ENCODE peak calls at places on chromosomes 11 and 22, in six cellular contexts. One of them, this sample, is unnamed.
A peak's percentile ranks its signal among the peaks of the same experiment; 100 is the strongest.

GRCh38 chr11:73072935-73073481 is 69.1 kb downstream of the FCHSD2 start:
- DNase-seq in nucleus accumbens: no peak
- DNase-seq in AG10803: peak; percentile 34
- DNase-seq in H54: no peak
- DNase-seq in type B pancreatic cell: no peak
- DNase-seq in T-helper 9 cell: no peak
- DNase-seq in this sample: no peak

GRCh38 chr22:48366056-48366455 is 1461.6 kb downstream of the BRD1 start:
- DNase-seq in nucleus accumbens: no peak
- DNase-seq in AG10803: no peak
- DNase-seq in H54: no peak
- DNase-seq in type B pancreatic cell: peak; percentile 37
- DNase-seq in T-helper 9 cell: no peak
- DNase-seq in this sample: no peak

GRCh38 chr11:95521862-95522261 is 267.7 kb downstream of the FAM76B start:
- DNase-seq in nucleus accumbens: no peak
- DNase-seq in AG10803: no peak
- DNase-seq in H54: no peak
- DNase-seq in type B pancreatic cell: no peak
- DNase-seq in T-helper 9 cell: no peak
- DNase-seq in this sample: no peak

GRCh38 chr11:76604652-76605241 is 65.8 kb downstream of the LRRC32 start:
- DNase-seq in nucleus accumbens: no peak
- DNase-seq in AG10803: peak; percentile 93
- DNase-seq in H54: no peak
- DNase-seq in type B pancreatic cell: peak; percentile 65
- DNase-seq in T-helper 9 cell: no peak
- DNase-seq in this sample: no peak

GRCh38 chr11:124916370-124916710 is 2.7 kb upstream of the HEPN1 start:
- DNase-seq in nucleus accumbens: no peak
- DNase-seq in AG10803: no peak
- DNase-seq in H54: no peak
- DNase-seq in type B pancreatic cell: no peak
- DNase-seq in T-helper 9 cell: no peak
- DNase-seq in this sample: no peak

GRCh38 chr11:131037873-131038272 is 121.6 kb upstream of the SNX19 start:
- DNase-seq in nucleus accumbens: no peak
- DNase-seq in AG10803: no peak
- DNase-seq in H54: no peak
- DNase-seq in type B pancreatic cell: no peak
- DNase-seq in T-helper 9 cell: no peak
- DNase-seq in this sample: no peak

GRCh38 chr11:86800076-86800955 is at the start of gene PRSS23:
- DNase-seq in nucleus accumbens: peak; percentile 10
- DNase-seq in AG10803: peak; percentile 61
- DNase-seq in H54: peak; percentile 38
- DNase-seq in type B pancreatic cell: peak; percentile 81
- DNase-seq in T-helper 9 cell: no peak
- DNase-seq in this sample: peak; percentile 72

GRCh38 chr11:11841605-11842425 is at the start of gene USP47:
- DNase-seq in nucleus accumbens: peak; percentile 70
- DNase-seq in AG10803: peak; percentile 84
- DNase-seq in H54: peak; percentile 43
- DNase-seq in type B pancreatic cell: peak; percentile 92
- DNase-seq in T-helper 9 cell: peak; percentile 97
- DNase-seq in this sample: peak; percentile 93

GRCh38 chr11:73412308-73412707 is 36.1 kb downstream of the RELT start:
- DNase-seq in nucleus accumbens: no peak
- DNase-seq in AG10803: no peak
- DNase-seq in H54: no peak
- DNase-seq in type B pancreatic cell: no peak
- DNase-seq in T-helper 9 cell: no peak
- DNase-seq in this sample: no peak

GRCh38 chr22:37177221-37177620 is 10.8 kb downstream of the C1QTNF6 start:
- DNase-seq in nucleus accumbens: no peak
- DNase-seq in AG10803: no peak
- DNase-seq in H54: no peak
- DNase-seq in type B pancreatic cell: no peak
- DNase-seq in T-helper 9 cell: no peak
- DNase-seq in this sample: no peak

GRCh38 chr11:72091292-72091691 is 10.6 kb downstream of the LRRC51 start:
- DNase-seq in nucleus accumbens: peak; percentile 10
- DNase-seq in AG10803: peak; percentile 66
- DNase-seq in H54: no peak
- DNase-seq in type B pancreatic cell: no peak
- DNase-seq in T-helper 9 cell: peak; percentile 56
- DNase-seq in this sample: peak; percentile 43

GRCh38 chr11:59283311-59283710 is 70.6 kb upstream of the MPEG1 start:
- DNase-seq in nucleus accumbens: no peak
- DNase-seq in AG10803: no peak
- DNase-seq in H54: no peak
- DNase-seq in type B pancreatic cell: no peak
- DNase-seq in T-helper 9 cell: no peak
- DNase-seq in this sample: no peak

GRCh38 chr11:35615911-35616900 is 2.1 kb upstream of the FJX1 start:
- DNase-seq in nucleus accumbens: no peak
- DNase-seq in AG10803: peak; percentile 68
- DNase-seq in H54: peak; percentile 42
- DNase-seq in type B pancreatic cell: no peak
- DNase-seq in T-helper 9 cell: no peak
- DNase-seq in this sample: no peak

GRCh38 chr11:69354545-69354897 is 60.6 kb downstream of the MYEOV start:
- DNase-seq in nucleus accumbens: no peak
- DNase-seq in AG10803: no peak
- DNase-seq in H54: no peak
- DNase-seq in type B pancreatic cell: no peak
- DNase-seq in T-helper 9 cell: no peak
- DNase-seq in this sample: no peak

GRCh38 chr22:26893711-26894110 is 236.3 kb downstream of the MIAT start:
- DNase-seq in nucleus accumbens: no peak
- DNase-seq in AG10803: no peak
- DNase-seq in H54: no peak
- DNase-seq in type B pancreatic cell: peak; percentile 20
- DNase-seq in T-helper 9 cell: no peak
- DNase-seq in this sample: no peak

GRCh38 chr11:129972596-129972995 is 30.0 kb downstream of the PRDM10 start:
- DNase-seq in nucleus accumbens: no peak
- DNase-seq in AG10803: no peak
- DNase-seq in H54: no peak
- DNase-seq in type B pancreatic cell: no peak
- DNase-seq in T-helper 9 cell: no peak
- DNase-seq in this sample: no peak

GRCh38 chr11:127873478-127873877 is 713.9 kb downstream of the ETS1 start:
- DNase-seq in nucleus accumbens: no peak
- DNase-seq in AG10803: no peak
- DNase-seq in H54: no peak
- DNase-seq in type B pancreatic cell: no peak
- DNase-seq in T-helper 9 cell: no peak
- DNase-seq in this sample: no peak

GRCh38 chr11:128476729-128477128 is 110.6 kb downstream of the ETS1 start:
- DNase-seq in nucleus accumbens: no peak
- DNase-seq in AG10803: no peak
- DNase-seq in H54: no peak
- DNase-seq in type B pancreatic cell: no peak
- DNase-seq in T-helper 9 cell: peak; percentile 64
- DNase-seq in this sample: no peak

GRCh38 chr11:117200813-117201515 is 1.8 kb downstream of the TAGLN start:
- DNase-seq in nucleus accumbens: no peak
- DNase-seq in AG10803: no peak
- DNase-seq in H54: no peak
- DNase-seq in type B pancreatic cell: no peak
- DNase-seq in T-helper 9 cell: no peak
- DNase-seq in this sample: no peak

GRCh38 chr22:32317524-32317923 is 40.1 kb upstream of the RFPL3 start:
- DNase-seq in nucleus accumbens: no peak
- DNase-seq in AG10803: no peak
- DNase-seq in H54: no peak
- DNase-seq in type B pancreatic cell: no peak
- DNase-seq in T-helper 9 cell: no peak
- DNase-seq in this sample: no peak

GRCh38 chr11:68832476-68833176 is 9.1 kb downstream of the CPT1A start:
- DNase-seq in nucleus accumbens: no peak
- DNase-seq in AG10803: peak; percentile 68
- DNase-seq in H54: no peak
- DNase-seq in type B pancreatic cell: no peak
- DNase-seq in T-helper 9 cell: no peak
- DNase-seq in this sample: no peak

GRCh38 chr22:44403166-44403565 is 90.4 kb upstream of the SHISAL1 start:
- DNase-seq in nucleus accumbens: no peak
- DNase-seq in AG10803: no peak
- DNase-seq in H54: no peak
- DNase-seq in type B pancreatic cell: no peak
- DNase-seq in T-helper 9 cell: no peak
- DNase-seq in this sample: no peak

GRCh38 chr11:68870470-68870869 is 28.8 kb upstream of the CPT1A start:
- DNase-seq in nucleus accumbens: no peak
- DNase-seq in AG10803: no peak
- DNase-seq in H54: no peak
- DNase-seq in type B pancreatic cell: no peak
- DNase-seq in T-helper 9 cell: no peak
- DNase-seq in this sample: no peak

GRCh38 chr11:2537896-2538855 is 93.4 kb downstream of the KCNQ1 start:
- DNase-seq in nucleus accumbens: no peak
- DNase-seq in AG10803: no peak
- DNase-seq in H54: no peak
- DNase-seq in type B pancreatic cell: no peak
- DNase-seq in T-helper 9 cell: no peak
- DNase-seq in this sample: no peak

GRCh38 chr11:1738380-1738779 is 12.0 kb downstream of the IFITM10 start:
- DNase-seq in nucleus accumbens: no peak
- DNase-seq in AG10803: no peak
- DNase-seq in H54: no peak
- DNase-seq in type B pancreatic cell: no peak
- DNase-seq in T-helper 9 cell: no peak
- DNase-seq in this sample: no peak

GRCh38 chr22:42562282-42562681 is 8.5 kb downstream of the SERHL2 start:
- DNase-seq in nucleus accumbens: no peak
- DNase-seq in AG10803: no peak
- DNase-seq in H54: no peak
- DNase-seq in type B pancreatic cell: no peak
- DNase-seq in T-helper 9 cell: no peak
- DNase-seq in this sample: no peak

GRCh38 chr22:35961480-35961902 is 67.1 kb downstream of the RBFOX2 start:
- DNase-seq in nucleus accumbens: peak; percentile 14
- DNase-seq in AG10803: peak; percentile 82
- DNase-seq in H54: peak; percentile 54
- DNase-seq in type B pancreatic cell: no peak
- DNase-seq in T-helper 9 cell: no peak
- DNase-seq in this sample: no peak

GRCh38 chr11:91160661-91161060 is 937.8 kb upstream of the CHORDC1 start:
- DNase-seq in nucleus accumbens: no peak
- DNase-seq in AG10803: no peak
- DNase-seq in H54: no peak
- DNase-seq in type B pancreatic cell: no peak
- DNase-seq in T-helper 9 cell: no peak
- DNase-seq in this sample: no peak

GRCh38 chr22:33018232-33018864 is 39.8 kb downstream of the SYN3 start:
- DNase-seq in nucleus accumbens: no peak
- DNase-seq in AG10803: peak; percentile 40
- DNase-seq in H54: peak; percentile 26
- DNase-seq in type B pancreatic cell: no peak
- DNase-seq in T-helper 9 cell: no peak
- DNase-seq in this sample: peak; percentile 67

GRCh38 chr22:35456757-35457156 is 56.8 kb downstream of the MCM5 start:
- DNase-seq in nucleus accumbens: no peak
- DNase-seq in AG10803: no peak
- DNase-seq in H54: no peak
- DNase-seq in type B pancreatic cell: no peak
- DNase-seq in T-helper 9 cell: no peak
- DNase-seq in this sample: no peak

This sample was measured in progenitor cell of endocrine pancreas.